ENCODE peak calls at places on chromosomes 3 and 15, in six cellular contexts. One of them, this sample, is unnamed.

GRCh38 chr3:99808163-99808794 is 9.4 kb upstream of the CMSS1 start:
- DNase-seq in neural progenitor cell: peak
- DNase-seq in mesendoderm: peak
- DNase-seq in upper lobe of right lung: no peak
- DNase-seq in astrocyte: peak
- DNase-seq in IMR-90: peak
- DNase-seq in this sample: no peak

GRCh38 chr3:13420051-13420816 is at the start of gene NUP210:
- DNase-seq in neural progenitor cell: peak
- DNase-seq in mesendoderm: peak
- DNase-seq in upper lobe of right lung: peak
- DNase-seq in astrocyte: no peak
- DNase-seq in IMR-90: no peak
- DNase-seq in this sample: no peak

GRCh38 chr3:83968386-83968785 is 990.4 kb upstream of the CADM2 start:
- DNase-seq in neural progenitor cell: no peak
- DNase-seq in mesendoderm: no peak
- DNase-seq in upper lobe of right lung: no peak
- DNase-seq in astrocyte: no peak
- DNase-seq in IMR-90: no peak
- DNase-seq in this sample: no peak

GRCh38 chr3:123353852-123354238 is 95.0 kb downstream of the ADCY5 start:
- DNase-seq in neural progenitor cell: no peak
- DNase-seq in mesendoderm: no peak
- DNase-seq in upper lobe of right lung: no peak
- DNase-seq in astrocyte: peak
- DNase-seq in IMR-90: peak
- DNase-seq in this sample: no peak

GRCh38 chr3:171453175-171453868 is 6.9 kb downstream of the TNIK start:
- DNase-seq in neural progenitor cell: peak
- DNase-seq in mesendoderm: peak
- DNase-seq in upper lobe of right lung: no peak
- DNase-seq in astrocyte: no peak
- DNase-seq in IMR-90: no peak
- DNase-seq in this sample: no peak

GRCh38 chr15:89372069-89373033 is 37.7 kb upstream of the POLG start:
- DNase-seq in neural progenitor cell: peak
- DNase-seq in mesendoderm: no peak
- DNase-seq in upper lobe of right lung: no peak
- DNase-seq in astrocyte: no peak
- DNase-seq in IMR-90: no peak
- DNase-seq in this sample: no peak

GRCh38 chr3:175956964-175957363 is 1097.8 kb downstream of the NAALADL2 start:
- DNase-seq in neural progenitor cell: peak
- DNase-seq in mesendoderm: peak
- DNase-seq in upper lobe of right lung: no peak
- DNase-seq in astrocyte: no peak
- DNase-seq in IMR-90: peak
- DNase-seq in this sample: no peak

GRCh38 chr3:143360244-143360643 is 240.7 kb downstream of the CHST2 start:
- DNase-seq in neural progenitor cell: no peak
- DNase-seq in mesendoderm: no peak
- DNase-seq in upper lobe of right lung: no peak
- DNase-seq in astrocyte: peak
- DNase-seq in IMR-90: no peak
- DNase-seq in this sample: no peak

GRCh38 chr3:19866751-19867347 is 67.2 kb downstream of the EFHB start:
- DNase-seq in neural progenitor cell: peak
- DNase-seq in mesendoderm: peak
- DNase-seq in upper lobe of right lung: no peak
- DNase-seq in astrocyte: peak
- DNase-seq in IMR-90: peak
- DNase-seq in this sample: peak

GRCh38 chr15:34721802-34722795 is 32.7 kb downstream of the GJD2 start:
- DNase-seq in neural progenitor cell: peak
- DNase-seq in mesendoderm: peak
- DNase-seq in upper lobe of right lung: no peak
- DNase-seq in astrocyte: peak
- DNase-seq in IMR-90: peak
- DNase-seq in this sample: peak

GRCh38 chr3:161264771-161265343 is 43.7 kb downstream of the NMD3 start:
- DNase-seq in neural progenitor cell: no peak
- DNase-seq in mesendoderm: no peak
- DNase-seq in upper lobe of right lung: no peak
- DNase-seq in astrocyte: peak
- DNase-seq in IMR-90: peak
- DNase-seq in this sample: no peak

GRCh38 chr3:39808467-39809180 is 785 bp upstream of the MYRIP start:
- DNase-seq in neural progenitor cell: peak
- DNase-seq in mesendoderm: peak
- DNase-seq in upper lobe of right lung: peak
- DNase-seq in astrocyte: no peak
- DNase-seq in IMR-90: no peak
- DNase-seq in this sample: no peak

GRCh38 chr3:15800327-15800726 is 2.5 kb upstream of the ANKRD28 start:
- DNase-seq in neural progenitor cell: no peak
- DNase-seq in mesendoderm: no peak
- DNase-seq in upper lobe of right lung: no peak
- DNase-seq in astrocyte: no peak
- DNase-seq in IMR-90: no peak
- DNase-seq in this sample: no peak

GRCh38 chr3:155714295-155714718 is 30.6 kb downstream of the PLCH1 start:
- DNase-seq in neural progenitor cell: peak
- DNase-seq in mesendoderm: peak
- DNase-seq in upper lobe of right lung: no peak
- DNase-seq in astrocyte: no peak
- DNase-seq in IMR-90: no peak
- DNase-seq in this sample: no peak

GRCh38 chr3:194574639-194575483 is 58.4 kb downstream of the TMEM44 start:
- DNase-seq in neural progenitor cell: no peak
- DNase-seq in mesendoderm: no peak
- DNase-seq in upper lobe of right lung: no peak
- DNase-seq in astrocyte: peak
- DNase-seq in IMR-90: peak
- DNase-seq in this sample: no peak

GRCh38 chr3:54122046-54122801 is at the start of gene CACNA2D3:
- DNase-seq in neural progenitor cell: peak
- DNase-seq in mesendoderm: peak
- DNase-seq in upper lobe of right lung: peak
- DNase-seq in astrocyte: peak
- DNase-seq in IMR-90: no peak
- DNase-seq in this sample: no peak

GRCh38 chr15:50764331-50765201 is 940 bp downstream of the SPPL2A start:
- DNase-seq in neural progenitor cell: peak
- DNase-seq in mesendoderm: no peak
- DNase-seq in upper lobe of right lung: no peak
- DNase-seq in astrocyte: no peak
- DNase-seq in IMR-90: peak
- DNase-seq in this sample: no peak

GRCh38 chr15:96053039-96054021 is 277.2 kb upstream of the NR2F2 start:
- DNase-seq in neural progenitor cell: peak
- DNase-seq in mesendoderm: peak
- DNase-seq in upper lobe of right lung: peak
- DNase-seq in astrocyte: peak
- DNase-seq in IMR-90: no peak
- DNase-seq in this sample: no peak

GRCh38 chr3:46811615-46812236 is 51.5 kb downstream of the MYL3 start:
- DNase-seq in neural progenitor cell: peak
- DNase-seq in mesendoderm: peak
- DNase-seq in upper lobe of right lung: peak
- DNase-seq in astrocyte: no peak
- DNase-seq in IMR-90: no peak
- DNase-seq in this sample: no peak

GRCh38 chr3:133412511-133413165 is 12.8 kb downstream of the BFSP2 start:
- DNase-seq in neural progenitor cell: no peak
- DNase-seq in mesendoderm: no peak
- DNase-seq in upper lobe of right lung: no peak
- DNase-seq in astrocyte: no peak
- DNase-seq in IMR-90: peak
- DNase-seq in this sample: no peak

GRCh38 chr15:90301901-90302300 is 36.4 kb downstream of the NGRN start:
- DNase-seq in neural progenitor cell: no peak
- DNase-seq in mesendoderm: no peak
- DNase-seq in upper lobe of right lung: no peak
- DNase-seq in astrocyte: no peak
- DNase-seq in IMR-90: no peak
- DNase-seq in this sample: no peak

GRCh38 chr15:86044981-86045380 is 34.7 kb upstream of the AGBL1 start:
- DNase-seq in neural progenitor cell: peak
- DNase-seq in mesendoderm: peak
- DNase-seq in upper lobe of right lung: no peak
- DNase-seq in astrocyte: no peak
- DNase-seq in IMR-90: no peak
- DNase-seq in this sample: no peak

GRCh38 chr3:21672303-21672702 is 78.7 kb downstream of the ZNF385D start:
- DNase-seq in neural progenitor cell: no peak
- DNase-seq in mesendoderm: peak
- DNase-seq in upper lobe of right lung: no peak
- DNase-seq in astrocyte: peak
- DNase-seq in IMR-90: peak
- DNase-seq in this sample: no peak

GRCh38 chr3:172808969-172809546 is 58.5 kb downstream of the ECT2 start:
- DNase-seq in neural progenitor cell: peak
- DNase-seq in mesendoderm: peak
- DNase-seq in upper lobe of right lung: no peak
- DNase-seq in astrocyte: peak
- DNase-seq in IMR-90: peak
- DNase-seq in this sample: no peak

GRCh38 chr3:133895208-133896001 is at the start of gene RAB6B:
- DNase-seq in neural progenitor cell: peak
- DNase-seq in mesendoderm: peak
- DNase-seq in upper lobe of right lung: peak
- DNase-seq in astrocyte: peak
- DNase-seq in IMR-90: peak
- DNase-seq in this sample: peak

GRCh38 chr3:55337641-55338174 is 149.4 kb downstream of the WNT5A start:
- DNase-seq in neural progenitor cell: no peak
- DNase-seq in mesendoderm: no peak
- DNase-seq in upper lobe of right lung: no peak
- DNase-seq in astrocyte: no peak
- DNase-seq in IMR-90: no peak
- DNase-seq in this sample: no peak

GRCh38 chr3:124119056-124119721 is 127.3 kb upstream of the ROPN1 start:
- DNase-seq in neural progenitor cell: no peak
- DNase-seq in mesendoderm: no peak
- DNase-seq in upper lobe of right lung: no peak
- DNase-seq in astrocyte: peak
- DNase-seq in IMR-90: peak
- DNase-seq in this sample: no peak

GRCh38 chr3:44066806-44067205 is 174.9 kb upstream of the TOPAZ1 start:
- DNase-seq in neural progenitor cell: no peak
- DNase-seq in mesendoderm: no peak
- DNase-seq in upper lobe of right lung: no peak
- DNase-seq in astrocyte: no peak
- DNase-seq in IMR-90: no peak
- DNase-seq in this sample: no peak

GRCh38 chr15:74610302-74610951 is 5.2 kb upstream of the CLK3 start:
- DNase-seq in neural progenitor cell: no peak
- DNase-seq in mesendoderm: peak
- DNase-seq in upper lobe of right lung: no peak
- DNase-seq in astrocyte: no peak
- DNase-seq in IMR-90: no peak
- DNase-seq in this sample: no peak

GRCh38 chr3:141078200-141078599 is 27.1 kb downstream of the SPSB4 start:
- DNase-seq in neural progenitor cell: no peak
- DNase-seq in mesendoderm: no peak
- DNase-seq in upper lobe of right lung: no peak
- DNase-seq in astrocyte: no peak
- DNase-seq in IMR-90: no peak
- DNase-seq in this sample: no peak

GRCh38 chr15:99433026-99433756 is 132.6 kb upstream of the MEF2A start:
- DNase-seq in neural progenitor cell: no peak
- DNase-seq in mesendoderm: no peak
- DNase-seq in upper lobe of right lung: peak
- DNase-seq in astrocyte: no peak
- DNase-seq in IMR-90: no peak
- DNase-seq in this sample: no peak

GRCh38 chr3:139793408-139793807 is 115.6 kb upstream of the NMNAT3 start:
- DNase-seq in neural progenitor cell: no peak
- DNase-seq in mesendoderm: no peak
- DNase-seq in upper lobe of right lung: no peak
- DNase-seq in astrocyte: no peak
- DNase-seq in IMR-90: no peak
- DNase-seq in this sample: no peak
- H3K27ac ChIP-seq in neural progenitor cell: no peak
- H3K27ac ChIP-seq in mesendoderm: no peak
- H3K27ac ChIP-seq in upper lobe of right lung: no peak
- H3K27ac ChIP-seq in astrocyte: no peak
- H3K27ac ChIP-seq in IMR-90: no peak
- H3K27ac ChIP-seq in this sample: no peak

DNA sequence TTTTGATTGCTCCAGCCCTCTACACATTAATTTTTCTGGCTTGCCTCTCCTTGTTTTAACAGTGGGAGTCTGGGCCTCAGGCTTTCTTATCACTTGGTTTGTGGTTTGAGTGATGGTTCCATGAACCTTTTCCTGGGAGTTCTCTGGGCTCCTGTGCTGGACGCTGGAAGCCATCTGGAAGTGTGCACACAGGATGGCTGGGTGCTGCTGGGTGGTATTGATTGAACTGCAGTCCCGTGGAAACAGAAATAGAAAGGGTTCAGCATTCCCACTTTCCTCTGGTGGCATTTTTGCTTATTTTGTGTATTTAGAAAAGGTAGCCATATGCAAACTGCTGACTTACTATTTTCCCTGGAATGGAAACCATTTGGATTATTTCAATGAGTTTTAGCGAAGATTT is 25.6 kb downstream of the MITF start:
- DNase-seq in neural progenitor cell: no peak
- DNase-seq in mesendoderm: no peak
- DNase-seq in upper lobe of right lung: no peak
- DNase-seq in astrocyte: peak
- DNase-seq in IMR-90: no peak
- DNase-seq in this sample: no peak
- H3K27ac ChIP-seq in neural progenitor cell: no peak
- H3K27ac ChIP-seq in mesendoderm: no peak
- H3K27ac ChIP-seq in upper lobe of right lung: peak
- H3K27ac ChIP-seq in astrocyte: no peak
- H3K27ac ChIP-seq in IMR-90: peak
- H3K27ac ChIP-seq in this sample: no peak

DNA sequence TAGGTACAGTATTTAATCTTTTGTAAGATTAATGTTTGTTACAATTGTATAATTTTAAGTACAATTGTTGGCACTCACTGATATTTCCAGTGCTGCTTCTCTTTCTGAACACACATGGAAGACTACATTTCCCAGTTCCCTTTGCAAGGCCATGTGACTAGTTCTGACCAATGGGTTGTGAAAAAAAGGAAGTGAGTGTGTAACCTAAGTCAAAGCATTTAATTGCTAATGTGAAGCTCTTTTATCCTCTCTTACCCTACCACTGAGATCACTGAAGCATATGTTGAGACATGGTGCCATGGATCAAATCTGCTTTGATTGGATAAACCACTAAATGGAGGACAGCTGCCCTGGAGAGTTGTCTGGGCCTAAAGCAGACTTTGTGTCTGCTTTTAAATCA is 83.9 kb upstream of the PLXND1 start:
- DNase-seq in neural progenitor cell: peak
- DNase-seq in mesendoderm: peak
- DNase-seq in upper lobe of right lung: no peak
- DNase-seq in astrocyte: peak
- DNase-seq in IMR-90: peak
- DNase-seq in this sample: no peak
- H3K27ac ChIP-seq in neural progenitor cell: peak
- H3K27ac ChIP-seq in mesendoderm: no peak
- H3K27ac ChIP-seq in upper lobe of right lung: no peak
- H3K27ac ChIP-seq in astrocyte: no peak
- H3K27ac ChIP-seq in IMR-90: no peak
- H3K27ac ChIP-seq in this sample: no peak

GRCh38 chr3:10206166-10206511 is 41.4 kb downstream of the IRAK2 start:
- DNase-seq in neural progenitor cell: no peak
- DNase-seq in mesendoderm: peak
- DNase-seq in upper lobe of right lung: no peak
- DNase-seq in astrocyte: no peak
- DNase-seq in IMR-90: no peak
- DNase-seq in this sample: no peak
- H3K27ac ChIP-seq in neural progenitor cell: no peak
- H3K27ac ChIP-seq in mesendoderm: no peak
- H3K27ac ChIP-seq in upper lobe of right lung: no peak
- H3K27ac ChIP-seq in astrocyte: peak
- H3K27ac ChIP-seq in IMR-90: peak
- H3K27ac ChIP-seq in this sample: no peak

This sample was measured in caudate nucleus.